ENCODE peak calls at places on chromosome 11, in seven cellular contexts. R is foreskin fibroblast, L is dorsolateral prefrontal cortex, J is BJ, T is heart right ventricle, N is cardiac muscle cell, G is HFF-Myc. Y is an unnamed sample.

GRCh38 chr11:35337136-35337918 is 82.0 kb downstream of the SLC1A2 start:
- DNase-seq in R (peak), L (no peak), J (peak), T (no peak), N (peak), G (peak), Y (peak)

GRCh38 chr11:27627979-27628378 is 72.3 kb downstream of the BDNF start:
- DNase-seq in R (no peak), L (no peak), J (no peak), T (no peak), N (no peak), G (no peak), Y (no peak)

GRCh38 chr11:8839957-8840945 is 70.7 kb upstream of the AKIP1 start:
- DNase-seq in R (peak), L (no peak), J (no peak), T (peak), N (peak), G (no peak), Y (no peak)

GRCh38 chr11:86571273-86571948 is 101.0 kb downstream of the ME3 start:
- DNase-seq in R (peak), L (no peak), J (no peak), T (no peak), N (peak), G (no peak), Y (no peak)

GRCh38 chr11:2928605-2929510 is at the start of gene PHLDA2:
- DNase-seq in R (peak), L (no peak), J (no peak), T (peak), N (peak), G (no peak), Y (no peak)

GRCh38 chr11:48105096-48105990 is 111.3 kb upstream of the OR4B1 start:
- DNase-seq in R (no peak), L (no peak), J (no peak), T (no peak), N (no peak), G (no peak), Y (no peak)

GRCh38 chr11:12103411-12104225 is 6.8 kb upstream of the MICAL2 start:
- DNase-seq in R (peak), L (no peak), J (no peak), T (no peak), N (no peak), G (no peak), Y (no peak)

GRCh38 chr11:105220175-105220574 is 80.6 kb upstream of the CARD18 start:
- DNase-seq in R (no peak), L (no peak), J (no peak), T (no peak), N (no peak), G (no peak), Y (no peak)

GRCh38 chr11:134393638-134394037 is 18.4 kb downstream of the B3GAT1 start:
- DNase-seq in R (no peak), L (peak), J (no peak), T (no peak), N (no peak), G (no peak), Y (no peak)

GRCh38 chr11:126307706-126308105 is 3.8 kb downstream of the DCPS start:
- DNase-seq in R (peak), L (peak), J (no peak), T (no peak), N (peak), G (no peak), Y (peak)

GRCh38 chr11:32305460-32305859 is 129.9 kb downstream of the WT1 start:
- DNase-seq in R (no peak), L (no peak), J (no peak), T (no peak), N (no peak), G (no peak), Y (no peak)

GRCh38 chr11:68890490-68891231 is 13.0 kb downstream of the MRPL21 start:
- DNase-seq in R (peak), L (no peak), J (peak), T (peak), N (peak), G (peak), Y (peak)

GRCh38 chr11:96200243-96200642 is 142.8 kb downstream of the MAML2 start:
- DNase-seq in R (peak), L (no peak), J (peak), T (no peak), N (peak), G (no peak), Y (peak)

GRCh38 chr11:117641008-117641915 is 155.8 kb downstream of the DSCAML1 start:
- DNase-seq in R (no peak), L (no peak), J (no peak), T (no peak), N (no peak), G (no peak), Y (no peak)

GRCh38 chr11:63838150-63838681 is 694 bp upstream of the MARK2 start:
- DNase-seq in R (no peak), L (no peak), J (no peak), T (no peak), N (no peak), G (no peak), Y (no peak)

GRCh38 chr11:76799061-76799804 is 16.1 kb downstream of the TSKU start:
- DNase-seq in R (peak), L (peak), J (no peak), T (peak), N (peak), G (no peak), Y (no peak)

GRCh38 chr11:132068556-132068955 is 698.1 kb downstream of the NTM start:
- DNase-seq in R (peak), L (no peak), J (no peak), T (no peak), N (no peak), G (no peak), Y (no peak)

GRCh38 chr11:77172666-77172982 is 44.6 kb downstream of the MYO7A start:
- DNase-seq in R (no peak), L (no peak), J (no peak), T (no peak), N (peak), G (no peak), Y (no peak)

GRCh38 chr11:33932721-33933120 is 40.8 kb upstream of the LMO2 start:
- DNase-seq in R (no peak), L (no peak), J (no peak), T (no peak), N (no peak), G (no peak), Y (no peak)
- H3K4me3 ChIP-seq in R (no peak), L (no peak), J (no peak), T (no peak), N (no peak), G (no peak), Y (no peak)

DNA sequence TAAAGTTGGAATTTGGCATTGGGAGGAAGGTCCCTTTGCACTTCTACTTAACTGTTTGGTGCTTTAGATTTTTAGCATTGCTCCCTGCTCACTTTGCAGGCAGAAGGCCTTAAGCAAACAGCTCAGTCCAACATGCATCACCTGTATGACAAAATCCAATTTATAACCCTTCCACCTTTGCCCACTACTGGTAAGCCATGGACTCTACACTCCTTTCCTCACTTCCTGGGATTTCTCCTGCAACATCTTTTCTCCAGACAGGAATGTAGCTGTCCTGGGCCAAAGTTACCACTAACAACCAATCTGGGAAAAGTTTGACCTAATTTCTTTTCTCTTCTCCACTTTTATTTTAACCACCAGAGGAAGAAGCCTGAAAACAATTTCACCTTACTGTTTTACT is 1.8 kb upstream of the OR2D2 start:
- DNase-seq in R (no peak), L (no peak), J (no peak), T (no peak), N (no peak), G (no peak), Y (no peak)
- TF ChIP-seq CTCF in R (no peak), L (no peak), J (no peak), T (no peak), N (no peak), G (no peak), Y (no peak)

DNA sequence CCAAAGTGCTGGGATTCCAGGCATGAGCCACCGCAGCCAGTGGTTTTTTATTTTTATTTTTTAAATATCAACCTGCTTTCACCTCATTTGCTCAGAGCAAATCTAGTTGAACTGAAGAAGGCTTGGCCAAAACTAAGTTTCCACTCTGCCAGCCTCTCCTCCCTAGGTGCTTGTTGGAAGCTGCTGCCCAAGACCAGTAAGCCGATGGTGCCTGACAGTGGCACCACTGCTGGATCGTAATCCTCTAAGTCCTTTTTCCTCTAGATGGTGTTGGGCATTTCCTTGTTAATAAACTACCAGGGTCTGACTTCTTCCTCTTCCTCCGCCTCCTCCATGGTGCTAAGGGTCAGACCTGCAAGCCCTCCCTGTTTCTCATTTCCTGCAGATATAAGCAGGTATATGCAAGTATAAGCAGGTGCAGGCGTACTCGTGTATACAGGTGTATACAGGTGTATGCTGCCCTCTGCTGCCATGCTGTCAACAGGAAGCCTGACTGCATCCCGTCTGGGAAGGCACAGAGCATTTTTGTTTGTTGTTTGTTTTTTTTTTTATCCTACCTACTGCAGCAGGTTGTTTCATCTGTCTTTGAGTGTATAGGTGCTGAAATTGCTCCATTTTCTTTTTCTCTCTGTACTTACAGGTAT is 1.6 kb downstream of the NADSYN1 start:
- DNase-seq in R (no peak), L (no peak), J (no peak), T (no peak), N (no peak), G (no peak), Y (no peak)
- H3K4me3 ChIP-seq in R (no peak), L (peak), J (no peak), T (peak), N (no peak), G (no peak), Y (no peak)

DNA sequence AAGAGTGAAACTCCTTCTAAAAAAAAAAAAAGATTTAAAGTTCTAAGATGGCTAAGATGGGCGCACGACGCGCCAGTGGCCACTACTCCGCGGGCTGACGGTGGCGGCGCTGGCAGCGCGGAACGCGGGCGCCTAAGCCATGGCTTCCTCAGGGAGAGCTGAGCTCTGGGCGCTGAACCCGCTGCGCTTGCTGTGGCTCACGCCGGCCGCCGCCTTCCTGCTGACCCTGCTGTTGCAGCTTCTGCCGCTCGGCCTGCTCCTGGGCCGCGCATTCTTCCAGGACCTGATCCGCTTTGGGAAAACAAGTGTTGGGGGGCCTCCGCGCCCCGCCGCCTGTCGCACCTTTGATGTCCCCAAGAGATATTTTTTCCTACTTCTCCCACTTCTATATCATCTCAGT is 19.5 kb downstream of the OOSP3 start:
- DNase-seq in R (no peak), L (no peak), J (no peak), T (no peak), N (no peak), G (no peak), Y (no peak)
- TF ChIP-seq CTCF in R (no peak), L (no peak), J (no peak), T (no peak), N (no peak), G (no peak), Y (no peak)

Y was measured in astrocyte of the cerebellum.